ENCODE peak calls at places on chromosomes 6 and 20, in five cellular contexts. One of them, this sample, is unnamed.

GRCh38 chr6:132887204-132887603 is 72.8 kb downstream of the RPS12 start:
- DNase-seq in pancreas: no peak
- DNase-seq in fibroblast of villous mesenchyme: no peak
- DNase-seq in adipocyte: no peak
- DNase-seq in heart left ventricle: no peak
- DNase-seq in this sample: no peak

GRCh38 chr6:42935322-42935721 is 6.0 kb downstream of the CNPY3 start:
- DNase-seq in pancreas: no peak
- DNase-seq in fibroblast of villous mesenchyme: no peak
- DNase-seq in adipocyte: no peak
- DNase-seq in heart left ventricle: no peak
- DNase-seq in this sample: no peak

GRCh38 chr6:136408205-136408604 is 118.6 kb upstream of the BCLAF1 start:
- DNase-seq in pancreas: no peak
- DNase-seq in fibroblast of villous mesenchyme: peak; percentile 60
- DNase-seq in adipocyte: peak; percentile 18
- DNase-seq in heart left ventricle: no peak
- DNase-seq in this sample: no peak

GRCh38 chr20:23235173-23236027 is 115.2 kb upstream of the NXT1 start:
- DNase-seq in pancreas: no peak
- DNase-seq in fibroblast of villous mesenchyme: peak; percentile 71
- DNase-seq in adipocyte: peak; percentile 58
- DNase-seq in heart left ventricle: peak; percentile 82
- DNase-seq in this sample: peak; percentile 44

GRCh38 chr20:36950432-36951197 is 893 bp downstream of the SAMHD1 start:
- DNase-seq in pancreas: no peak
- DNase-seq in fibroblast of villous mesenchyme: peak; percentile 55
- DNase-seq in adipocyte: peak; percentile 66
- DNase-seq in heart left ventricle: no peak
- DNase-seq in this sample: peak; percentile 29

GRCh38 chr6:160137989-160138835 is 16.6 kb downstream of the SLC22A1 start:
- DNase-seq in pancreas: peak; percentile 78
- DNase-seq in fibroblast of villous mesenchyme: peak; percentile 74
- DNase-seq in adipocyte: peak; percentile 85
- DNase-seq in heart left ventricle: peak; percentile 55
- DNase-seq in this sample: peak; percentile 34

GRCh38 chr6:132190815-132191175 is 210.5 kb downstream of the MOXD1 start:
- DNase-seq in pancreas: no peak
- DNase-seq in fibroblast of villous mesenchyme: peak; percentile 64
- DNase-seq in adipocyte: peak; percentile 75
- DNase-seq in heart left ventricle: no peak
- DNase-seq in this sample: no peak

GRCh38 chr6:21750479-21751018 is 157.0 kb downstream of the SOX4 start:
- DNase-seq in pancreas: no peak
- DNase-seq in fibroblast of villous mesenchyme: no peak
- DNase-seq in adipocyte: no peak
- DNase-seq in heart left ventricle: no peak
- DNase-seq in this sample: no peak

GRCh38 chr20:38050691-38051090 is 17.1 kb downstream of the RPRD1B start:
- DNase-seq in pancreas: no peak
- DNase-seq in fibroblast of villous mesenchyme: no peak
- DNase-seq in adipocyte: peak; percentile 42
- DNase-seq in heart left ventricle: no peak
- DNase-seq in this sample: no peak

GRCh38 chr20:32806356-32806755 is 13.4 kb upstream of the MAPRE1 start:
- DNase-seq in pancreas: no peak
- DNase-seq in fibroblast of villous mesenchyme: no peak
- DNase-seq in adipocyte: no peak
- DNase-seq in heart left ventricle: no peak
- DNase-seq in this sample: no peak

GRCh38 chr20:53925651-53926401 is 144.6 kb downstream of the BCAS1 start:
- DNase-seq in pancreas: no peak
- DNase-seq in fibroblast of villous mesenchyme: no peak
- DNase-seq in adipocyte: no peak
- DNase-seq in heart left ventricle: no peak
- DNase-seq in this sample: no peak

GRCh38 chr6:114520976-114521375 is 178.2 kb upstream of the HS3ST5 start:
- DNase-seq in pancreas: no peak
- DNase-seq in fibroblast of villous mesenchyme: no peak
- DNase-seq in adipocyte: no peak
- DNase-seq in heart left ventricle: no peak
- DNase-seq in this sample: no peak

GRCh38 chr6:117169781-117170281 is 95.5 kb upstream of the VGLL2 start:
- DNase-seq in pancreas: no peak
- DNase-seq in fibroblast of villous mesenchyme: no peak
- DNase-seq in adipocyte: no peak
- DNase-seq in heart left ventricle: no peak
- DNase-seq in this sample: no peak

GRCh38 chr6:117165921-117166499 is 99.3 kb upstream of the VGLL2 start:
- DNase-seq in pancreas: no peak
- DNase-seq in fibroblast of villous mesenchyme: no peak
- DNase-seq in adipocyte: no peak
- DNase-seq in heart left ventricle: no peak
- DNase-seq in this sample: no peak

GRCh38 chr6:117169060-117169635 is 96.2 kb upstream of the VGLL2 start:
- DNase-seq in pancreas: no peak
- DNase-seq in fibroblast of villous mesenchyme: no peak
- DNase-seq in adipocyte: no peak
- DNase-seq in heart left ventricle: peak; percentile 22
- DNase-seq in this sample: no peak

GRCh38 chr6:117168296-117169059 is 96.9 kb upstream of the VGLL2 start:
- DNase-seq in pancreas: no peak
- DNase-seq in fibroblast of villous mesenchyme: no peak
- DNase-seq in adipocyte: no peak
- DNase-seq in heart left ventricle: peak; percentile 21
- DNase-seq in this sample: no peak

DNA sequence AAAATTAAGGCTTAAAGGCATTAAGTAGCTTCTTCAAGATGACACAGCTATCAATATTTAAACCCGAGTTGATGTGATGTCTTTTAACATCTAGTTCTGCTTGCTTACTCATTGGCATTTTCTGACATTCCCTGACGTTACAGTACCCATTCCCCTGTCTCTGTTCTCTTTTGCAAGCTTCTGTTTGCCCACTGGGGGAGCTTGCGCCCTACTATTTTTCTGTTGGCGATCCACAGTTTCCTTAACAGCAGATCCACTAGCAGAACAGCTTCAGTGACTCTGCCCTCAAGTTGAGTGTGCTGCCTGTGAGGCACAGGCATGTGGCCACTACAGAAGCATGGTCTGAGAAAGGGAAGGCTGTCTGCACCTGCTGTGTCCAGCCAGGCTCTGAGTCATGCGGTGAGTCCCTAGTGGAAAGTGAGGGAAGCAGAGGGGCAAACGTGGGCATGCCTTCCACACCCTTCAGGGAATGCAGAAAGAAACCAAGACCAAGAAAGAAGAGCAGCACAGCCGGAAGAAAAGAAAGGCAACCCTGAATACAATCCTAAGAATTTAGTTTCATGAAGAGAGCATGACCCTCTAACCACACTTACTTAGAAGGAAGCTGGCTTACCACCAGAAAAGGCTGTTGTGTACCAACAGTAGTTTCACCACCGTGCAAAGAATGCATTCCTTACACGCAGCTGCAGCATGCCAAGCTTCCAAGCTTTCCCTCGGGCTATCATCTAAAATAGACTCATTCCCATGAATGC is 97.7 kb upstream of the VGLL2 start:
- DNase-seq in pancreas: no peak
- DNase-seq in fibroblast of villous mesenchyme: no peak
- DNase-seq in adipocyte: peak; percentile 64
- DNase-seq in heart left ventricle: peak; percentile 14
- DNase-seq in this sample: peak; percentile 74
- H3K4me3 ChIP-seq in pancreas: no peak overlapping the region
- H3K4me3 ChIP-seq in fibroblast of villous mesenchyme: no peak overlapping the region
- H3K4me3 ChIP-seq in adipocyte: no peak overlapping the region
- H3K4me3 ChIP-seq in heart left ventricle: no peak overlapping the region
- H3K4me3 ChIP-seq in this sample: no peak overlapping the region

GRCh38 chr6:26071135-26071534 is 16.1 kb upstream of the HFE start:
- DNase-seq in pancreas: peak; percentile 63
- DNase-seq in fibroblast of villous mesenchyme: no peak
- DNase-seq in adipocyte: no peak
- DNase-seq in heart left ventricle: no peak
- DNase-seq in this sample: no peak

GRCh38 chr6:26068036-26068435 is 19.2 kb upstream of the HFE start:
- DNase-seq in pancreas: no peak
- DNase-seq in fibroblast of villous mesenchyme: no peak
- DNase-seq in adipocyte: no peak
- DNase-seq in heart left ventricle: no peak
- DNase-seq in this sample: no peak

GRCh38 chr6:26067367-26067766 is 19.9 kb upstream of the HFE start:
- DNase-seq in pancreas: no peak
- DNase-seq in fibroblast of villous mesenchyme: no peak
- DNase-seq in adipocyte: no peak
- DNase-seq in heart left ventricle: no peak
- DNase-seq in this sample: peak; percentile 67

GRCh38 chr6:26064619-26065257 is 22.5 kb upstream of the HFE start:
- DNase-seq in pancreas: no peak
- DNase-seq in fibroblast of villous mesenchyme: peak; percentile 56
- DNase-seq in adipocyte: peak; percentile 78
- DNase-seq in heart left ventricle: no peak
- DNase-seq in this sample: no peak

DNA sequence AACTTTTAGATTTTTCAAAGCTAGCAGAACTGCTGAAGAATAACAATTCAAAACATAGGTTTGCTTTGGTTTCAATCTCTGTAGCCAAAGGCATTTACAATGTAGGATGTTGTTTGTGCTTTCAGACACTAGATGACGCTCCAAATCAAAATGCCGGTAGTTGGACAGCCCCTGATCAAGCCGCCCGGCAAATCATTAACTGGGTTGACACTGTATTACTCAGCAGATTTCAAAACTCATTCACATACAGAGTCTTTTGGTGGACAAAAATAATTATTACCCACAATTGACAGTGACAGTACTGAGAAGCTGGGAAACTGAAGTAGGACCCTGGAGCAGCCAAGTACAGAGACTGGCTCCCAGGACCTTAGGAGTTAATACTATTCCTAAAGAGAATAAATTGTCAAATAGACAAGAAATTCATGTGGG is 21.3 kb upstream of the HFE start:
- DNase-seq in pancreas: no peak
- DNase-seq in fibroblast of villous mesenchyme: peak; percentile 88
- DNase-seq in adipocyte: peak; percentile 94
- DNase-seq in heart left ventricle: peak; percentile 47
- DNase-seq in this sample: peak; percentile 65
- H3K4me3 ChIP-seq in pancreas: no peak overlapping the region
- H3K4me3 ChIP-seq in fibroblast of villous mesenchyme: no peak overlapping the region
- H3K4me3 ChIP-seq in adipocyte: peak overlapping the region; percentile 68
- H3K4me3 ChIP-seq in heart left ventricle: no peak overlapping the region
- H3K4me3 ChIP-seq in this sample: no peak overlapping the region

GRCh38 chr20:41609476-41609875 is 8.7 kb downstream of the CHD6 start:
- DNase-seq in pancreas: no peak
- DNase-seq in fibroblast of villous mesenchyme: no peak
- DNase-seq in adipocyte: no peak
- DNase-seq in heart left ventricle: no peak
- DNase-seq in this sample: no peak

GRCh38 chr20:41616228-41616627 is 1.9 kb downstream of the CHD6 start:
- DNase-seq in pancreas: no peak
- DNase-seq in fibroblast of villous mesenchyme: peak; percentile 29
- DNase-seq in adipocyte: peak; percentile 78
- DNase-seq in heart left ventricle: no peak
- DNase-seq in this sample: no peak

GRCh38 chr20:41615110-41615509 is 3.1 kb downstream of the CHD6 start:
- DNase-seq in pancreas: no peak
- DNase-seq in fibroblast of villous mesenchyme: no peak
- DNase-seq in adipocyte: no peak
- DNase-seq in heart left ventricle: no peak
- DNase-seq in this sample: no peak

GRCh38 chr20:41615671-41616070 is 2.5 kb downstream of the CHD6 start:
- DNase-seq in pancreas: no peak
- DNase-seq in fibroblast of villous mesenchyme: no peak
- DNase-seq in adipocyte: no peak
- DNase-seq in heart left ventricle: no peak
- DNase-seq in this sample: no peak

DNA sequence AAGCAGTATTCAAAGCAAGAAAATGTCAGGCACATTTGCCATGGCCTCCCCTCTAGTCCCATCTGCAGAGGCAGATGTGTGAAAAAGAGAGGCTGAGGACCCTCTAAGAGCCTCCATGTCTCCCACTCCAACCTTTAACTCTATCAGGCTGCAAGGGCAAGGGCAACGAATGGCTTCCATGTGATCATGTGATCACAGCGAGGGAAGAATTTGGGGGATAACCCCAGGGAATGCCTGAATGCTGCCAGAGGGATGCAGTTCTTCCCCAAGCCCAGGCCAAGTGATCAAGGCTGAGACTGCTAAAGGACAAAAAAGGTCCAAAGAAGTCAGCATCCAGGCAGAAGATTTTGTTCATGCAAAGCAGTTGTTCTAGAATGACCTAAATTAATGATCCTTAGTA is 4.9 kb downstream of the CHD6 start:
- DNase-seq in pancreas: no peak
- DNase-seq in fibroblast of villous mesenchyme: no peak
- DNase-seq in adipocyte: no peak
- DNase-seq in heart left ventricle: no peak
- DNase-seq in this sample: no peak
- H3K4me3 ChIP-seq in pancreas: no peak overlapping the region
- H3K4me3 ChIP-seq in fibroblast of villous mesenchyme: no peak overlapping the region
- H3K4me3 ChIP-seq in adipocyte: no peak overlapping the region
- H3K4me3 ChIP-seq in heart left ventricle: no peak overlapping the region
- H3K4me3 ChIP-seq in this sample: no peak overlapping the region

GRCh38 chr6:138502546-138502945 is 3.3 kb upstream of the NHSL1 start:
- DNase-seq in pancreas: no peak
- DNase-seq in fibroblast of villous mesenchyme: no peak
- DNase-seq in adipocyte: no peak
- DNase-seq in heart left ventricle: no peak
- DNase-seq in this sample: no peak

GRCh38 chr6:138500867-138501446 is 1.7 kb upstream of the NHSL1 start:
- DNase-seq in pancreas: no peak
- DNase-seq in fibroblast of villous mesenchyme: no peak
- DNase-seq in adipocyte: no peak
- DNase-seq in heart left ventricle: no peak
- DNase-seq in this sample: no peak

GRCh38 chr6:138500045-138500665 is 861 bp upstream of the NHSL1 start:
- DNase-seq in pancreas: no peak
- DNase-seq in fibroblast of villous mesenchyme: no peak
- DNase-seq in adipocyte: no peak
- DNase-seq in heart left ventricle: no peak
- DNase-seq in this sample: no peak

GRCh38 chr6:138498575-138499302 is 555 bp downstream of the NHSL1 start:
- DNase-seq in pancreas: no peak
- DNase-seq in fibroblast of villous mesenchyme: no peak
- DNase-seq in adipocyte: no peak
- DNase-seq in heart left ventricle: no peak
- DNase-seq in this sample: no peak

DNA sequence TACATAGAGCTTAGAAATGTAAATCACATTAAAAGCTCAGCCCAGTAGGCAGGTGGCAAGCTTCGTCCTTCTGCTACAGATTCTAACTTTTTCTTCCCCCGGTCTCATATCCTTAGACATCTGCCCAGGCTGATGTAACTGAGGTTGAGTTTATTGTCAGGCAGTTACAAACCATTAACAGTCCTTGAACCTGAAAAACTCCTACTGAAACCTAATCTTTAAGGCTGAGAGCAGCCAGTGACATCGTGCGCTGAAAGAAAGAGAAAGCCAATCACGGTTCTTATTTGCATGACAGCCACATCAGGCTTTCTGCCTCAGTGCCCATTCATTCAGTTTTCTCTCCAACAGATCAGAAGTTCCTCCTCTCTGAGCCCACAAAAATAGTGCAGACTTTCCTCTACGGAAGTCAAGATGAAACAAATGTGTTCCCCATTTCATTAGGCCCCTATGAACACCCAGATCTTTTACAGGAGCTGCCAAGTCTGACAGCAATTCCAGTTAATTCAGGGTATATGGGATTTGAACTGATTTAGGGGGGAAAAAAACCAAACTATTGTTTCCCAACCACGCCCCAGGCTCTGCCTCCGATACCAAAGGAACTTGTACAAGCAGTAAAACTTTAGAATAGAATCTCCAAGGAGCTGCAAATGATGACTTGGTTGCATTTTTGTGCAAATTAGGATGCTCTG is at the start of gene NHSL1:
- DNase-seq in pancreas: no peak
- DNase-seq in fibroblast of villous mesenchyme: no peak
- DNase-seq in adipocyte: no peak
- DNase-seq in heart left ventricle: no peak
- DNase-seq in this sample: no peak
- H3K4me3 ChIP-seq in pancreas: no peak within 1 kb of the TSS
- H3K4me3 ChIP-seq in fibroblast of villous mesenchyme: no peak within 1 kb of the TSS
- H3K4me3 ChIP-seq in adipocyte: peak within 1 kb of the TSS; percentile 40
- H3K4me3 ChIP-seq in heart left ventricle: no peak within 1 kb of the TSS
- H3K4me3 ChIP-seq in this sample: no peak within 1 kb of the TSS

This sample was measured in PC-9.